ENCODE peak calls at places on chromosomes 13 and 19, in five cellular contexts. D, U, S, M and F are unnamed samples. For H3K9me3, the result is how much of the 10 kb centered on the place peaks cover.

GRCh38 chr13:101415358-101416174 is 742 bp downstream of the NALCN start:
- DNase-seq in D (peak), U (no peak), S (peak), M (no peak), F (no peak)

GRCh38 chr13:19782049-19782726 is 557 bp downstream of the PSPC1 start:
- DNase-seq in D (peak), U (no peak), S (peak), M (peak), F (peak)

GRCh38 chr13:98599502-98600328 is 22.8 kb upstream of the STK24 start:
- DNase-seq in D (no peak), U (no peak), S (no peak), M (no peak), F (no peak)

GRCh38 chr19:35963514-35963913 is 27.3 kb downstream of the LRFN3 start:
- DNase-seq in D (no peak), U (peak), S (no peak), M (no peak), F (no peak)

GRCh38 chr13:31639443-31640163 is 99.7 kb upstream of the RXFP2 start:
- DNase-seq in D (no peak), U (no peak), S (no peak), M (no peak), F (no peak)

GRCh38 chr19:18634612-18635290 is 2.1 kb upstream of the KLHL26 start:
- DNase-seq in D (no peak), U (no peak), S (no peak), M (no peak), F (no peak)

GRCh38 chr19:13920940-13921744 is 15.1 kb downstream of the CC2D1A start:
- DNase-seq in D (peak), U (no peak), S (no peak), M (peak), F (no peak)

GRCh38 chr19:4506449-4507149 is 11.7 kb downstream of the PLIN4 start:
- DNase-seq in D (no peak), U (peak), S (no peak), M (no peak), F (no peak)

GRCh38 chr13:48730971-48731658 is 77.4 kb downstream of the CYSLTR2 start:
- DNase-seq in D (no peak), U (no peak), S (no peak), M (no peak), F (no peak)

GRCh38 chr13:70809588-70809987 is 701.3 kb upstream of the KLHL1 start:
- DNase-seq in D (no peak), U (no peak), S (no peak), M (no peak), F (no peak)

GRCh38 chr13:34019870-34020269 is 201.9 kb downstream of the RFC3 start:
- DNase-seq in D (no peak), U (no peak), S (no peak), M (no peak), F (no peak)

GRCh38 chr13:108409735-108410134 is 140.2 kb downstream of the TNFSF13B start:
- DNase-seq in D (no peak), U (no peak), S (no peak), M (no peak), F (no peak)

GRCh38 chr19:18765224-18765623 is 25.9 kb downstream of the COMP start:
- DNase-seq in D (no peak), U (no peak), S (no peak), M (peak), F (no peak)

GRCh38 chr13:73096173-73097117 is 37.6 kb downstream of the KLF5 start:
- DNase-seq in D (no peak), U (no peak), S (no peak), M (no peak), F (no peak)

GRCh38 chr13:113117335-113117872 is 5.2 kb upstream of the F10 start:
- DNase-seq in D (no peak), U (no peak), S (peak), M (no peak), F (no peak)

GRCh38 chr13:112545866-112546265 is 42.1 kb downstream of the TUBGCP3 start:
- DNase-seq in D (no peak), U (peak), S (no peak), M (no peak), F (no peak)

GRCh38 chr19:17981611-17982010 is 14.7 kb downstream of the KCNN1 start:
- DNase-seq in D (no peak), U (no peak), S (no peak), M (no peak), F (no peak)

GRCh38 chr13:87867426-87867825 is 196.3 kb downstream of the SLITRK5 start:
- DNase-seq in D (no peak), U (no peak), S (no peak), M (no peak), F (no peak)

GRCh38 chr13:39036212-39036611 is 1.7 kb downstream of the PROSER1 start:
- DNase-seq in D (peak), U (no peak), S (no peak), M (peak), F (no peak)

GRCh38 chr13:114010401-114011101 is 36.7 kb upstream of the C13orf46 start:
- DNase-seq in D (no peak), U (no peak), S (peak), M (no peak), F (no peak)

GRCh38 chr19:10009269-10009665 is 1.0 kb downstream of the COL5A3 start:
- DNase-seq in D (no peak), U (peak), S (no peak), M (no peak), F (peak)

GRCh38 chr13:101511766-101512165 is 59.3 kb downstream of the ITGBL1 start:
- DNase-seq in D (no peak), U (no peak), S (no peak), M (no peak), F (no peak)

GRCh38 chr13:98214008-98214643 is 37.1 kb upstream of the RNF113B start:
- DNase-seq in D (no peak), U (peak), S (peak), M (no peak), F (no peak)

GRCh38 chr13:113850722-113851479 is 13.0 kb downstream of the GAS6 start:
- DNase-seq in D (no peak), U (no peak), S (no peak), M (no peak), F (no peak)

GRCh38 chr19:49451430-49452181 is at the start of gene PIH1D1:
- DNase-seq in D (peak), U (peak), S (peak), M (peak), F (peak)

GRCh38 chr19:42606660-42607351 is 12.1 kb upstream of the CEACAM8 start:
- DNase-seq in D (peak), U (no peak), S (peak), M (peak), F (peak)

GRCh38 chr13:99272481-99272880 is 14.3 kb upstream of the GPR18 start:
- DNase-seq in D (no peak), U (no peak), S (no peak), M (no peak), F (no peak)

DNA sequence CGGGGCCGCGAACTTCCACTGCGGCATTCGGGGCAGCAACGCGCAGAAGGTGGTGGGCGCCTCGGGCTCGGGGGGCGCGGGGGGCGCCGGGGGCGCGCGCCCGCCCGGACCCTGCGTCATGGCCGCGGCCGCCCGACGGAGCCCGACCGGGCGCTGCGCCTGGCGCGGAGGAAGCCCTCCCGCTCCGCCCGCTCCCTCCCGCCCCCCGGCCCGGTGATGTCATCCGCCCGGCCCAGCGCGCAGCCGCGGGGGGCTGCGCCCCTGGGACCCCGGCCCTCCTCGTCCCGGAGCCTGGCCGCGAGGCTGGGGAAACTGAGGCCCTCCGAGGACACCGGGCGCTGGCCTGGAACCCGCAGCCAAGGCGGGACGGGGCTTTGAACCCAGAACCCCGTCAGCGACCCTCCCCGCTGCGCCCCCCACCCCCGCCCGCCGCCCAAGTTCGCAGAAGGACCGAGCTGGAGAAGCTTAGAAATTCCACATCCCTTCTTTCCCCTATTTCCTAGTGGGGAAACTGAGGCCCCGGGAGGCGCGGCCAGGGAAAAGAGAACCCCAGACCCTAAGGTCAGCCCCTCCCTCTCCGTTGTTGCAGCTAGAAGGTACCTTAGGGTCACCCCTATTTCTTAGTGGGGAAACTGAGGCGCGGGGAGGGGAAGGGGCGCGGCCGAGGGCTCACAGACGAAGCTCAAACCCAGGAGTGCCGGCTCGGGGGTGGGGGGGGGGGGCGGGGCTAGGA is at the start of gene SHC2:
- DNase-seq in D (no peak), U (no peak), S (peak), M (no peak), F (no peak)
- H3K9me3 ChIP-seq in D (under half), U (under half), S (under half), M (under half), F (under half)

DNA sequence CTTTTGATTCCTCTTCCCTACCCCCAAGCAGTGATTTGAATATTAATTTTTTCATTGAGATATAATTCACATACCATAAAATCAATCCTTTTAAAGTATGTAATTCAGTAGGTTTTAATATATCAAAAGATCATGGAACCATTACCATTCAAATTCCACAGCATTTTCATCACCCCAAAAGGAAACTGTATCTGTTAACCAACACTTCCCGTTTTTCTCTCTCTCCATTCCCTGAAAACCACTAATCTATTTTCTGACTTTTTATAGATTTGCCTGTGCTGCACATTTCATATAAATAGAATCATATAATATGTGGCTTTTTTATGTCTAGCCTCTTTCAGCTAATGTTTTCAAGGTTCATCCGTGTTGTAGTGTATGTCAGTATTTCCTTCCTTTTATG is 107.1 kb downstream of the PAN3 start:
- DNase-seq in D (no peak), U (no peak), S (no peak), M (no peak), F (no peak)
- H3K9me3 ChIP-seq in D (under half), U (under half), S (under half), M (under half), F (under half)

DNA sequence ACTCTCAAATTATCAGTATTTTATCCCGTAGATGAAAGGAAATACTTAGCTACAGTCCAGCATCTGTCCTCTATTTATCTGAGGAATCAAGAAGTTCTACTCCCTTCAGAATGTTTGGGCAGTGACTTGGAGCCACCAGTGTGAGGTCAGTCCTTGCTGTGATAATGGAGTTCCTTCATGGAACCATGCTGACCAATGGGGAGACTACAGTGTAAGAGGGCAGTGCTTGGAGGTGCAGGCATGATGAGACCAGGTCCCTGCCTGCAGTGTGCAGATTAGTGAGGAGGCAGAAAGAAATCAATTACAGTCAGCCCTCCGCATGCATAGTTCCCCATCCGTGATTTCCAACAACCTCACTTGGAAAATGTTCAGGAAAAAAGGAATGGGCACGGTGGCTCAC is at the start of gene C19orf18:
- DNase-seq in D (no peak), U (no peak), S (no peak), M (no peak), F (no peak)
- H3K9me3 ChIP-seq in D (under half), U (half or more), S (under half), M (under half), F (half or more)

GRCh38 chr19:715347-715746 is 6.6 kb downstream of the PALM start:
- DNase-seq in D (no peak), U (no peak), S (no peak), M (no peak), F (no peak)
- H3K9me3 ChIP-seq in D (under half), U (under half), S (under half), M (under half), F (under half)

DNA sequence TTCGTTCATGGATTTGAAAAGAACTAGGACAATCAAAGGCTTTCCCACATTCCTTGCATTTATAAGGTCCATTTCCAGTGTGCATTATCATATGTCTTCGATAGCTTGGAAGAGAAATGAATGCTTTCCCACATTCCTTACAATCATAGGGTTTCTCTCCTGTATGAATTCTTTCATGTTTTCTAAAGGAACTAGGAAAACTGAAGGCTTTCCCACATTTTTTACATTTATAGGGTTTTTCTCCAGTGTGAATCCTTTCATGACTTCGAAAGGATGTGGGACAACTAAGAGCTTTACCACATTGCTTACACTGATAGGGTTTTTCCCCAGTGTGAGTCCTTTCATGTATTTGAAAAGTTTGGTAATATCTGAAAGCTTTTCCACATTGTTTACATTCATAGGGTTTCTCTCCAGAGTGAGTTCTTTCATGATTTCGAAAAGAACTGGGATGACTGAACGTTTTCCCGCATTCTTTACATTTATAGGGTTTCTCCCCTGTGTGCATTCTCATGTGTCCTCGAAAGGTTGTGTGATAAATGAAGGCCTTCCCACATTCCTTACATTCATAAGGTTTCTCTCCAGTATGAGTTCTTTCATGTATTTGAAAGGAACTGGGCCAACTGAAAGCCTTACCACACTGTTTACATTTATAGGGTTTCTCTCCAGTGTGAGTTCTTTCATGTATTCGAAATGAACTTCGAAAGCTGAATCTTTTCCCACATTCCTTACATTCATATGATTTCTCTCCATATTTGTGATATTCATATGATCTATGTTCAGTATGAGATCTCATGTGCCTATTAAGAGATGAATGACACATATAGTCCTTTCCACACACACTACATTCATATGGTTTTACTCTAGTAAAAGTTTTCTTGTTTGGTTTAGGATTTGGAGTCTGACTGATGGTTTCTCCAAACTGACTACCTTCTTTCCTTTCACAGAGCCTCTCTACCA is 19.6 kb downstream of the ZNF709 start:
- DNase-seq in D (no peak), U (no peak), S (no peak), M (no peak), F (no peak)
- H3K9me3 ChIP-seq in D (under half), U (under half), S (under half), M (under half), F (under half)

GRCh38 chr19:28655054-28655453 is 557.9 kb downstream of the UQCRFS1 start:
- DNase-seq in D (no peak), U (no peak), S (no peak), M (no peak), F (no peak)

GRCh38 chr19:28652790-28653189 is 560.2 kb downstream of the UQCRFS1 start:
- DNase-seq in D (no peak), U (no peak), S (no peak), M (no peak), F (no peak)

GRCh38 chr19:28656644-28657043 is 556.3 kb downstream of the UQCRFS1 start:
- DNase-seq in D (no peak), U (no peak), S (no peak), M (no peak), F (no peak)
- H3K9me3 ChIP-seq in D (under half), U (under half), S (under half), M (under half), F (under half)

GRCh38 chr19:51903192-51903591 is 1.6 kb downstream of the ZNF649 start:
- DNase-seq in D (no peak), U (no peak), S (no peak), M (no peak), F (no peak)
- H3K9me3 ChIP-seq in D (under half), U (under half), S (under half), M (under half), F (under half)

GRCh38 chr19:11948646-11949045 is 16.2 kb upstream of the ZNF763 start:
- DNase-seq in D (no peak), U (no peak), S (no peak), M (no peak), F (no peak)
- H3K9me3 ChIP-seq in D (under half), U (half or more), S (under half), M (under half), F (half or more)

DNA sequence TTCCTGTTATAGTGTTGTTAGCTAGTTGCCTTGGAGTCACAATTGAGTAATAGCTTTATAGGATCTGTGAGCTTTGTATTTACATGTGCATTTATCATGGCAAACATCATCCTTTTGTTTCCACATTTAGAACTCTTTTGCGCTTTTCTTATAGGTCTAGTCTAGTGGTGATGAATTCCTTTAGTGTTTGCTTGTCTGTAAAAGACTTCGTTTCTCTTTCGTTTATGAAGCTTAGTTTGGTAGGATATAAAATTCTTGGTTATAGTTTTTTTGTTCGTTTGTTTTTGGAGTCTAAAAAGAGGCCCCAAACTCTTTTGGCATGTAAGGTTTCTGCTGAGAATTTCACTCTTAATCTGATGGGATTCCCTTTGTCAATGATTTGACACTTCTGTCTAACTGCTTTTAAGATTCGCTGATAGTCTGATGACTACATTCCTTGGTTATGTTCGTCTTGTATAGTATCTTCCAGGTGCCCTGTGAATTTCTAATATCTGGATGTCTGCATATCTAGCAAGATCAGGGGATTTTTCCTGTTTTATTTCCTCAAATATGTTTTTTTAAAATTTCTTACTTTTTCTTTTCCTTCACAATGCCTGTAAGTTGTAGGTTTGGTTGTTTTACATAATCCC is 20.2 kb downstream of the DNAJC3 start:
- DNase-seq in D (no peak), U (no peak), S (no peak), M (no peak), F (no peak)
- H3K9me3 ChIP-seq in D (under half), U (under half), S (under half), M (under half), F (under half)